ENCODE peak calls at places on chromosomes 3 and 15, in five cellular contexts. One of them, this sample, is unnamed.

GRCh38 chr15:68211656-68212320 is 6.7 kb upstream of the CALML4 start:
- DNase-seq in transverse colon: no peak
- DNase-seq in Peyer's patch: no peak
- DNase-seq in uterus: no peak
- DNase-seq in stomach: no peak
- DNase-seq in this sample: no peak

GRCh38 chr3:159626598-159626997 is 362.0 kb upstream of the IL12A start:
- DNase-seq in transverse colon: no peak
- DNase-seq in stomach: no peak
- DNase-seq in Peyer's patch: no peak
- DNase-seq in uterus: no peak
- DNase-seq in this sample: no peak

GRCh38 chr3:77254967-77255831 is 215.3 kb downstream of the ROBO2 start:
- DNase-seq in stomach: peak; percentile 40
- DNase-seq in Peyer's patch: no peak
- DNase-seq in transverse colon: peak; percentile 16
- DNase-seq in uterus: peak; percentile 24
- DNase-seq in this sample: no peak

GRCh38 chr15:72838311-72838731 is 54.8 kb upstream of the ADPGK start:
- DNase-seq in uterus: no peak
- DNase-seq in Peyer's patch: no peak
- DNase-seq in stomach: no peak
- DNase-seq in transverse colon: no peak
- DNase-seq in this sample: peak; percentile 51

GRCh38 chr3:108001457-108001856 is 89.4 kb downstream of the CD47 start:
- DNase-seq in stomach: no peak
- DNase-seq in Peyer's patch: peak; percentile 59
- DNase-seq in uterus: no peak
- DNase-seq in transverse colon: peak; percentile 67
- DNase-seq in this sample: no peak

GRCh38 chr3:45841380-45841700 is 579 bp downstream of the LZTFL1 start:
- DNase-seq in uterus: no peak
- DNase-seq in Peyer's patch: no peak
- DNase-seq in transverse colon: peak; percentile 19
- DNase-seq in stomach: no peak
- DNase-seq in this sample: no peak

GRCh38 chr3:157438371-157438735 is 1.7 kb downstream of the PTX3 start:
- DNase-seq in transverse colon: no peak
- DNase-seq in Peyer's patch: no peak
- DNase-seq in uterus: no peak
- DNase-seq in stomach: no peak
- DNase-seq in this sample: no peak

GRCh38 chr3:12187448-12188327 is 29.0 kb upstream of the TIMP4 start:
- DNase-seq in Peyer's patch: no peak
- DNase-seq in uterus: no peak
- DNase-seq in stomach: no peak
- DNase-seq in transverse colon: peak; percentile 34
- DNase-seq in this sample: no peak

GRCh38 chr3:124158174-124158812 is 166.4 kb upstream of the ROPN1 start:
- DNase-seq in uterus: peak; percentile 84
- DNase-seq in transverse colon: no peak
- DNase-seq in Peyer's patch: no peak
- DNase-seq in stomach: no peak
- DNase-seq in this sample: no peak

GRCh38 chr3:197478746-197479668 is 76.8 kb downstream of the BDH1 start:
- DNase-seq in transverse colon: no peak
- DNase-seq in uterus: no peak
- DNase-seq in stomach: no peak
- DNase-seq in Peyer's patch: no peak
- DNase-seq in this sample: peak; percentile 50

GRCh38 chr15:34987982-34988873 is at the start of gene ZNF770:
- DNase-seq in transverse colon: peak; percentile 83
- DNase-seq in uterus: peak; percentile 62
- DNase-seq in stomach: peak; percentile 83
- DNase-seq in Peyer's patch: peak; percentile 90
- DNase-seq in this sample: peak; percentile 79

GRCh38 chr3:138184994-138185393 is 2.1 kb upstream of the ARMC8 start:
- DNase-seq in Peyer's patch: no peak
- DNase-seq in uterus: no peak
- DNase-seq in stomach: no peak
- DNase-seq in transverse colon: no peak
- DNase-seq in this sample: no peak

GRCh38 chr15:63983071-63983711 is 63.1 kb downstream of the DAPK2 start:
- DNase-seq in stomach: no peak
- DNase-seq in Peyer's patch: no peak
- DNase-seq in uterus: no peak
- DNase-seq in transverse colon: no peak
- DNase-seq in this sample: no peak

GRCh38 chr3:9101286-9101685 is 138.0 kb upstream of the RAD18 start:
- DNase-seq in Peyer's patch: no peak
- DNase-seq in uterus: no peak
- DNase-seq in transverse colon: no peak
- DNase-seq in stomach: no peak
- DNase-seq in this sample: no peak

GRCh38 chr3:45610129-45610528 is 15.6 kb downstream of the LIMD1 start:
- DNase-seq in transverse colon: no peak
- DNase-seq in stomach: no peak
- DNase-seq in uterus: no peak
- DNase-seq in Peyer's patch: no peak
- DNase-seq in this sample: no peak

GRCh38 chr3:13706886-13707285 is 158.0 kb downstream of the FBLN2 start:
- DNase-seq in transverse colon: no peak
- DNase-seq in stomach: no peak
- DNase-seq in uterus: peak; percentile 4
- DNase-seq in Peyer's patch: peak; percentile 14
- DNase-seq in this sample: no peak

GRCh38 chr3:113266738-113267137 is 55.4 kb downstream of the BOC start:
- DNase-seq in Peyer's patch: no peak
- DNase-seq in stomach: no peak
- DNase-seq in uterus: no peak
- DNase-seq in transverse colon: no peak
- DNase-seq in this sample: no peak

GRCh38 chr3:133991637-133992036 is 38.1 kb downstream of the SLCO2A1 start:
- DNase-seq in transverse colon: no peak
- DNase-seq in uterus: no peak
- DNase-seq in Peyer's patch: no peak
- DNase-seq in stomach: no peak
- DNase-seq in this sample: no peak

GRCh38 chr3:54967586-54968244 is 39.9 kb upstream of the LRTM1 start:
- DNase-seq in uterus: no peak
- DNase-seq in Peyer's patch: no peak
- DNase-seq in transverse colon: no peak
- DNase-seq in stomach: no peak
- DNase-seq in this sample: no peak

DNA sequence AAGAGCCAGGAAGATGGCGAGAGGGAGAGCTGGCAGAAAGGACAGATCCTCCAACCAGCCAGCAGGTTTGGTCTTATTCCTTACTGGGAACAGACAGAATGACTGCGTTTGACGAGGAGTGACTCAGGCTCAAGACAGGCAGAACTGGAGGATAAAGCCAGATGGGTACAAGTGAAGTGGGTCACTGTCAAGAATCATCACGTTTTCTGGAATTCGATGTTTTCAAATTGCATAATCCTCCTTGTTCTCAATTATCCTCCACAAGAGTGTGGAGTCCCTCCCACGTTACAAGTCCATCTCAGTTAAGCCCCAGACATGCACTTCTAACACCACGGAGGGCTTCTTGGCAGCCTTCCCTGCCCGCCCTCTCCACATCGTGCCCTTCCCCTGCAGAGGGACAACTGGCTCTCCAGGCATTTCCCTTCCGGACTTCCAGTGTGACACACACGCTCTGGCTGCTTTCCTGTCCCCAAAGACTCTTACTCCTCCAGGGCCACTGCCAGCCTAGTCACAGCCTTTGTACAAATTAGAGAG is 183.1 kb downstream of the CHST2 start:
- DNase-seq in uterus: peak; percentile 41
- DNase-seq in Peyer's patch: no peak
- DNase-seq in stomach: no peak
- DNase-seq in transverse colon: no peak
- DNase-seq in this sample: no peak
- TF ChIP-seq POLR2A in uterus: no peak
- TF ChIP-seq POLR2A in Peyer's patch: no peak
- TF ChIP-seq POLR2A in stomach: no peak
- TF ChIP-seq POLR2A in transverse colon: no peak
- TF ChIP-seq POLR2A in this sample: no peak

DNA sequence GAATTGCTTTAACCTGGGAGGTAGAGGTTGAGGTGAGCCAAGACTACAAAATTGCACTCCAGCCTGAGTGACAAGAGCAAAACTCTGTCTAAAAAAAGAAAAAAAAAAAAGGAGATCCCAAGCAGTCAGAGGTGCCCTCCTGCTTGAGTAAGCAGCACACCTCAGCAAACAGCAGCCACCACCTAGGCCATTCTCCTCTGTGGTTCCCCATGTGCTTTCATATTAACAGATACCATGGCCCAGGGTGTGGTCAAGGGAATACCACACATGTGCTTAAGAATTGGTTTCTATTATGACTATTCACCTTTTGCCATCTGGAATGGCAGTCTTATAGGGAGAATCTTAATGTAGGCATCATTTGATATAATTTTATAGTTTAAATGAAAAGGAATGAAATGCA is 24.7 kb upstream of the CSPG5 start:
- DNase-seq in transverse colon: no peak
- DNase-seq in stomach: no peak
- DNase-seq in uterus: no peak
- DNase-seq in Peyer's patch: no peak
- DNase-seq in this sample: no peak
- H3K36me3 ChIP-seq in transverse colon: no peaks in the 10 kb centered on the region
- H3K36me3 ChIP-seq in stomach: peaks cover 11% of the 10 kb centered on the region
- H3K36me3 ChIP-seq in uterus: no peaks in the 10 kb centered on the region
- H3K36me3 ChIP-seq in Peyer's patch: no peaks in the 10 kb centered on the region
- H3K36me3 ChIP-seq in this sample: no peaks in the 10 kb centered on the region

DNA sequence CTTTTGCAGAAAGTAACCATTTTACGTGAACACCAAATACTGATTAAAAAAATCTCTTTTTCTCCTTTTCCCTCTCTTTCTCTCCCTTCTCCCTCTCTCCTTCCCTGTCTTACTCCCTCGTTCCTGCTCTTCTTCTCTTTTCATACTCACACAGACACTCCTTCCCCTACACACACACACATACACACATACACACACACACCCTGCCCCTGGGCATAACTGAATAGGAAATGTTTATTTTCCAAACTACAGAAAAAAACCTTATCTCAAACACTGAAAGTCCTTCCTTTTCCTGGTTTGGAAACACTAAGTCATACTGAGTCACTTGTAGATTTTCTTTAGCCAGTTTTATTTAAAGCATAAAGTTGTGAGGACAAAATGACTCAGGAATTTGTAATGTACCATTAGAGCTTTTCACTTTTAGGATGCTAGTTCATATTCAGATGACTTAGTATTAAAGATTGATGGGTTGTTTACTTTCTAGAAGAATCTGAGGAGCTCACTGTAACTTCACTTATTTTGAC is 62.4 kb downstream of the MBNL1 start:
- DNase-seq in transverse colon: no peak
- DNase-seq in Peyer's patch: no peak
- DNase-seq in stomach: no peak
- DNase-seq in uterus: no peak
- DNase-seq in this sample: no peak
- TF ChIP-seq POLR2A in transverse colon: no peak
- TF ChIP-seq POLR2A in Peyer's patch: no peak
- TF ChIP-seq POLR2A in stomach: no peak
- TF ChIP-seq POLR2A in uterus: peak; percentile 30
- TF ChIP-seq POLR2A in this sample: no peak

DNA sequence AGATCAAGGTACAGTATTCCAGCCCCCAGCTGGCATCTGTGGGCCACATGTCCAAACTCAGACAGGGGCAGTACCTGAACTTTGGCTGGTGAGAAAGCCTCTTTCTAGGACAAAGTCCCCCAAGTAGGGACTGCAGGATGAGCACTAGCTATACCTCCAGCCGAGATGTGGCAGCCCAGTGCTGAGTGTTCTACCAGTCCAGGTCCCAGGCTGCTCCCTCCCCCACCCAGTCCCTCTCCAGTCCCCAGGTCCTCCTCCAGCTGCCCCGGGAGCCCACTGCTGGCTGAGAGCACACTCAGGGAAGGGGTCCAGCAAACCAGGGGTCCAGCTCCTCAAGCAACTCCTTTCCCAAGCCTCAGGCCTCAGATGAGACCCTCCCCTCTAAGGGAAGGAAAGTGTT is 1.5 kb downstream of the SLC26A6 start:
- DNase-seq in Peyer's patch: no peak
- DNase-seq in uterus: no peak
- DNase-seq in transverse colon: no peak
- DNase-seq in stomach: no peak
- DNase-seq in this sample: no peak
- H3K36me3 ChIP-seq in Peyer's patch: no peaks in the 10 kb centered on the region
- H3K36me3 ChIP-seq in uterus: no peaks in the 10 kb centered on the region
- H3K36me3 ChIP-seq in transverse colon: peaks cover 5% of the 10 kb centered on the region
- H3K36me3 ChIP-seq in stomach: peaks cover 20% of the 10 kb centered on the region
- H3K36me3 ChIP-seq in this sample: no peaks in the 10 kb centered on the region

DNA sequence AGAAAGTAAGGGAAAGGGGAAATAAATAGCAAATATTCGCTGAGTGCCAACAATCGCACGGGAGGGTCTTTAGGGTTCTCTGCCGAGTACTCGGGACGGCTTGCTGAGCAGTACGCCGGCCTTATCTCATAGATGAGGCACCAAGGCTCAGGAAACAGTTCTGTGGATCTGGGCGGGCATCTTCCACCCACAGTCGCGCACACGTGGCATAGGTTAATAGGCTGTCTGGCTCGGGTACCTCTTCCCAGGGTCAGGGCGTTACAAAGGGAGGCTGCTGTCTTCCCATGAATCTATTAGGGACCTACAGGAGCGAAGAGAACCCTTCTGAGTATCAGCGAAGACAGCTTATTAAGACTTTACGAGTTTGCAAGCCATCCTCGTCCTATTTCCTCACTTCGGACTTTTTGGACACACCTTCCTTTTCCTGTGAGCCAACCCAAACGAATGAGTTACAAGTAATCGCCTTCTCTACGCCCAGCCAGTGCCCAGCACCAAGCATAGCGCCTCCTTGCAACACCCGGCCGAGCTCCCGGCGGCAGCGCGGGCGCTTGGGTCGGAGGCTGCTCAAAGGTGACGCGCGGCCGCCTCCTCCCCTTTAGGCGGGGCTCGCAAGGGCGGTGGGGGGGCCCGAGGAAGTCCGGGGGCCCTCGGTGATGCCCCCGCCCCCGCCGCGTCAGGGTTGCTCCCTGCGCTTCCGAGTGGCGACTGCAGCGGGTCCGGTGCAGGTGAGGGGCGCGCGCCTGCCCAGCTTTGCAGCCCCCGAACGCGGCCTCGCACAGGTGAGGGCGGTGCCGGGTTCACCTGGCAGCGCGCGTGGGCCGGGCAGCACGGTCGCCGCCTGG is at the start of gene MCTP2:
- DNase-seq in stomach: peak; percentile 89
- DNase-seq in Peyer's patch: peak; percentile 93
- DNase-seq in transverse colon: peak; percentile 93
- DNase-seq in uterus: peak; percentile 54
- DNase-seq in this sample: peak; percentile 69
- TF ChIP-seq POLR2A in stomach: no peak
- TF ChIP-seq POLR2A in Peyer's patch: peak; percentile 73
- TF ChIP-seq POLR2A in transverse colon: peak; percentile 81
- TF ChIP-seq POLR2A in uterus: peak; percentile 25
- TF ChIP-seq POLR2A in this sample: no peak

GRCh38 chr3:68448510-68449383 is 483.6 kb downstream of the TAFA4 start:
- DNase-seq in transverse colon: no peak
- DNase-seq in Peyer's patch: no peak
- DNase-seq in stomach: no peak
- DNase-seq in uterus: no peak
- DNase-seq in this sample: no peak
- H3K36me3 ChIP-seq in transverse colon: no peaks in the 10 kb centered on the region
- H3K36me3 ChIP-seq in Peyer's patch: no peaks in the 10 kb centered on the region
- H3K36me3 ChIP-seq in stomach: no peaks in the 10 kb centered on the region
- H3K36me3 ChIP-seq in uterus: no peaks in the 10 kb centered on the region
- H3K36me3 ChIP-seq in this sample: no peaks in the 10 kb centered on the region